ENCODE peak calls at places on chromosomes 12 and 14, in four cellular contexts. X is naive thymus-derived CD8-positive, alpha-beta T cell; B is Caki2; D is uterus. Y is an unnamed sample.

GRCh38 chr14:73612339-73613045 is at the start of gene ACOT6:
- DNase-seq in X (peak; percentile 81), D (peak; percentile 65), B (peak; percentile 76), Y (peak; percentile 75)

GRCh38 chr12:124004233-124004875 is 31.3 kb downstream of the ZNF664 start:
- DNase-seq in B (no peak), X (no peak), D (no peak), Y (no peak)

GRCh38 chr14:53247596-53248370 is 94.7 kb upstream of the DDHD1 start:
- DNase-seq in B (no peak), D (no peak), X (no peak), Y (no peak)

GRCh38 chr12:90024261-90024660 is 315.6 kb upstream of the ATP2B1 start:
- DNase-seq in X (no peak), D (no peak), B (no peak), Y (no peak)

GRCh38 chr12:103423061-103423473 is 72.7 kb downstream of the C12orf42 start:
- DNase-seq in X (no peak), D (no peak), B (no peak), Y (no peak)

GRCh38 chr14:19823765-19824164 is 20.2 kb downstream of the OR4N2 start:
- DNase-seq in B (no peak), D (no peak), X (no peak), Y (no peak)

GRCh38 chr12:54719691-54720090 is 71.5 kb upstream of the DCD start:
- DNase-seq in D (no peak), B (no peak), X (no peak), Y (no peak)

GRCh38 chr12:112418248-112418595 is 525 bp upstream of the PTPN11 start:
- DNase-seq in X (no peak), D (peak; percentile 18), B (no peak), Y (peak; percentile 35)

GRCh38 chr12:60535363-60535762 is 939.5 kb downstream of the SLC16A7 start:
- DNase-seq in B (no peak), X (no peak), D (no peak), Y (no peak)

GRCh38 chr12:115375188-115375991 is 691.4 kb upstream of the TBX3 start:
- DNase-seq in B (peak; percentile 23), X (peak; percentile 19), D (no peak), Y (no peak)

Y was measured in ovary.